ENCODE peak calls at places on chromosomes 4 and X, in six cellular contexts. N, E, O, C, Z and U are unnamed samples.

GRCh38 chr4:52548818-52549570 is 110.1 kb downstream of the USP46 start:
- DNase-seq in N (no peak), E (no peak), O (no peak), C (no peak), Z (no peak), U (no peak)

GRCh38 chrX:124215786-124216185 is 116.7 kb upstream of the TEX13D start:
- DNase-seq in N (no peak), E (peak; percentile 18), O (no peak), C (no peak), Z (no peak), U (no peak)

GRCh38 chrX:117532339-117532738 is 584.3 kb downstream of the KLHL13 start:
- DNase-seq in N (no peak), E (no peak), O (no peak), C (no peak), Z (no peak), U (no peak)

GRCh38 chr4:105858466-105859040 is 36.7 kb upstream of the NPNT start:
- DNase-seq in N (peak; percentile 62), E (no peak), O (no peak), C (no peak), Z (no peak), U (no peak)

GRCh38 chr4:38948551-38948950 is 80.9 kb downstream of the FAM114A1 start:
- DNase-seq in N (no peak), E (no peak), O (no peak), C (no peak), Z (peak; percentile 61), U (no peak)

GRCh38 chrX:97616883-97617510 is 733.3 kb downstream of the RPA4 start:
- DNase-seq in N (peak; percentile 37), E (no peak), O (no peak), C (no peak), Z (no peak), U (peak; percentile 23)

GRCh38 chrX:132258509-132258908 is 39.3 kb upstream of the RAP2C start:
- DNase-seq in N (no peak), E (no peak), O (no peak), C (no peak), Z (no peak), U (no peak)

GRCh38 chrX:40062525-40063193 is 35.1 kb downstream of the BCOR start:
- DNase-seq in N (no peak), E (no peak), O (no peak), C (no peak), Z (peak; percentile 52), U (no peak)

GRCh38 chr4:53273726-53274125 is 92.1 kb downstream of the SCFD2 start:
- DNase-seq in N (no peak), E (no peak), O (no peak), C (no peak), Z (no peak), U (no peak)

GRCh38 chr4:2060578-2061207 is 1.6 kb downstream of the NAT8L start:
- DNase-seq in N (no peak), E (no peak), O (no peak), C (no peak), Z (no peak), U (no peak)

GRCh38 chrX:65866146-65866545 is 173.7 kb downstream of the VSIG4 start:
- DNase-seq in N (peak; percentile 72), E (peak; percentile 35), O (no peak), C (no peak), Z (no peak), U (peak; percentile 30)

GRCh38 chrX:115232933-115233496 is 881 bp downstream of the LRCH2 start:
- DNase-seq in N (no peak), E (no peak), O (peak; percentile 2), C (no peak), Z (no peak), U (no peak)

GRCh38 chr4:129623233-129623632 is 527.3 kb downstream of the C4orf33 start:
- DNase-seq in N (no peak), E (peak; percentile 30), O (no peak), C (no peak), Z (peak; percentile 58), U (no peak)

GRCh38 chrX:72016881-72017783 is 106.5 kb downstream of the NHSL2 start:
- DNase-seq in N (no peak), E (no peak), O (no peak), C (no peak), Z (no peak), U (no peak)

GRCh38 chr4:81003549-81004240 is 26.8 kb upstream of the BMP3 start:
- DNase-seq in N (peak; percentile 49), E (no peak), O (no peak), C (no peak), Z (no peak), U (peak; percentile 5)

GRCh38 chrX:77426811-77427210 is 20.4 kb upstream of the FGF16 start:
- DNase-seq in N (no peak), E (no peak), O (no peak), C (no peak), Z (no peak), U (no peak)

GRCh38 chr4:73776363-73776762 is 36.0 kb downstream of the CXCL8 start:
- DNase-seq in N (no peak), E (no peak), O (no peak), C (no peak), Z (no peak), U (no peak)

GRCh38 chr4:142124874-142125273 is 488.5 kb downstream of the IL15 start:
- DNase-seq in N (no peak), E (no peak), O (no peak), C (no peak), Z (no peak), U (no peak)

GRCh38 chrX:69024931-69025330 is 140.3 kb downstream of the PJA1 start:
- DNase-seq in N (no peak), E (no peak), O (peak; percentile 49), C (no peak), Z (no peak), U (no peak)

GRCh38 chr4:121070696-121071639 is 1.4 kb downstream of the NDNF start:
- DNase-seq in N (no peak), E (peak; percentile 9), O (peak; percentile 76), C (no peak), Z (peak; percentile 38), U (no peak)

GRCh38 chr4:145920205-145920604 is 18.4 kb downstream of the ZNF827 start:
- DNase-seq in N (no peak), E (no peak), O (no peak), C (no peak), Z (no peak), U (no peak)

GRCh38 chr4:114926508-114926907 is 186.9 kb downstream of the NDST4 start:
- DNase-seq in N (no peak), E (no peak), O (no peak), C (no peak), Z (no peak), U (no peak)

GRCh38 chrX:105975382-105975781 is 63.1 kb downstream of the SERPINA7 start:
- DNase-seq in N (no peak), E (no peak), O (no peak), C (no peak), Z (no peak), U (no peak)

GRCh38 chrX:68077378-68077777 is 355.9 kb downstream of the OPHN1 start:
- DNase-seq in N (no peak), E (no peak), O (no peak), C (no peak), Z (no peak), U (no peak)

GRCh38 chr4:29151584-29151983 is 1568.6 kb upstream of the PCDH7 start:
- DNase-seq in N (no peak), E (no peak), O (no peak), C (no peak), Z (no peak), U (no peak)

GRCh38 chrX:153885968-153886903 is at the start of gene L1CAM:
- DNase-seq in N (no peak), E (no peak), O (no peak), C (no peak), Z (peak; percentile 45), U (no peak)

GRCh38 chr4:111717916-111718315 is 427.3 kb upstream of the FAM241A start:
- DNase-seq in N (no peak), E (no peak), O (no peak), C (no peak), Z (no peak), U (no peak)

GRCh38 chrX:18422886-18423285 is 2.5 kb upstream of the CDKL5 start:
- DNase-seq in N (no peak), E (no peak), O (no peak), C (no peak), Z (no peak), U (no peak)

GRCh38 chr4:119044919-119045318 is 90.7 kb upstream of the MYOZ2 start:
- DNase-seq in N (no peak), E (no peak), O (no peak), C (no peak), Z (no peak), U (no peak)

GRCh38 chr4:119209077-119209476 is 3.4 kb upstream of the USP53 start:
- DNase-seq in N (peak; percentile 20), E (peak; percentile 9), O (no peak), C (no peak), Z (no peak), U (peak; percentile 41)

GRCh38 chr4:170388255-170388654 is 298.5 kb upstream of the AADAT start:
- DNase-seq in N (no peak), E (no peak), O (no peak), C (no peak), Z (no peak), U (no peak)

GRCh38 chr4:8278421-8279287 is 9.1 kb downstream of the HTRA3 start:
- DNase-seq in N (no peak), E (no peak), O (no peak), C (no peak), Z (no peak), U (no peak)

GRCh38 chrX:33336783-33337182 is 125.4 kb upstream of the DMD start:
- DNase-seq in N (peak; percentile 0), E (no peak), O (peak; percentile 2), C (no peak), Z (peak; percentile 64), U (no peak)

GRCh38 chr4:184168406-184169019 is 49.2 kb downstream of the ENPP6 start:
- DNase-seq in N (peak; percentile 69), E (peak; percentile 49), O (peak; percentile 42), C (peak; percentile 50), Z (peak; percentile 89), U (peak; percentile 87)

GRCh38 chr4:77818667-77819408 is at the start of gene CNOT6L:
- DNase-seq in N (peak; percentile 79), E (peak; percentile 81), O (peak; percentile 22), C (peak; percentile 82), Z (peak; percentile 87), U (peak; percentile 67)